ENCODE peak calls at places on chromosomes 6 and 20, in nine cellular contexts. W, F, X, G, N, D, K, S and Q are unnamed samples.

GRCh38 chr20:38987777-38988176 is 25.6 kb downstream of the DHX35 start:
- DNase-seq in W (no peak), F (no peak), X (no peak), G (no peak), N (no peak), D (no peak), K (no peak), S (no peak), Q (no peak)

GRCh38 chr20:45470262-45470931 is 844 bp downstream of the WFDC2 start:
- DNase-seq in W (peak; percentile 93), F (peak; percentile 54), X (no peak), G (no peak), N (peak; percentile 68), D (peak; percentile 78), K (peak; percentile 38), S (no peak), Q (no peak)

GRCh38 chr20:41854765-41855164 is 236.6 kb upstream of the CHD6 start:
- DNase-seq in W (no peak), F (no peak), X (no peak), G (peak; percentile 84), N (no peak), D (no peak), K (no peak), S (no peak), Q (no peak)

GRCh38 chr6:112407191-112407590 is 60.1 kb downstream of the RFPL4B start:
- DNase-seq in W (no peak), F (no peak), X (no peak), G (no peak), N (no peak), D (no peak), K (no peak), S (no peak), Q (no peak)

GRCh38 chr6:47169785-47170685 is 127.9 kb upstream of the ADGRF1 start:
- DNase-seq in W (no peak), F (no peak), X (no peak), G (peak; percentile 37), N (no peak), D (no peak), K (no peak), S (peak; percentile 47), Q (no peak)

GRCh38 chr6:51654647-51655046 is 432.8 kb downstream of the PKHD1 start:
- DNase-seq in W (no peak), F (no peak), X (no peak), G (no peak), N (no peak), D (no peak), K (no peak), S (no peak), Q (no peak)

GRCh38 chr20:3045042-3045815 is 623 bp upstream of the MRPS26 start:
- DNase-seq in W (peak; percentile 42), F (peak; percentile 87), X (no peak), G (no peak), N (peak; percentile 89), D (peak; percentile 82), K (peak; percentile 55), S (peak; percentile 86), Q (peak; percentile 90)

GRCh38 chr20:51800132-51800721 is 2.1 kb downstream of the SALL4 start:
- DNase-seq in W (peak; percentile 90), F (no peak), X (peak; percentile 12), G (no peak), N (peak; percentile 81), D (peak; percentile 85), K (peak; percentile 45), S (no peak), Q (peak; percentile 69)

GRCh38 chr6:146914563-146915483 is 289.4 kb upstream of the STXBP5 start:
- DNase-seq in W (no peak), F (peak; percentile 71), X (no peak), G (peak; percentile 88), N (no peak), D (no peak), K (no peak), S (peak; percentile 96), Q (no peak)

GRCh38 chr6:38846844-38847243 is 131.7 kb downstream of the DNAH8 start:
- DNase-seq in W (no peak), F (no peak), X (no peak), G (peak; percentile 45), N (no peak), D (no peak), K (no peak), S (peak; percentile 10), Q (no peak)

GRCh38 chr6:117290173-117290834 is 24.9 kb downstream of the VGLL2 start:
- DNase-seq in W (no peak), F (no peak), X (no peak), G (no peak), N (no peak), D (no peak), K (no peak), S (no peak), Q (no peak)

GRCh38 chr6:90328004-90328403 is 31.4 kb upstream of the BACH2 start:
- DNase-seq in W (no peak), F (no peak), X (no peak), G (peak; percentile 82), N (no peak), D (no peak), K (no peak), S (peak; percentile 39), Q (no peak)

GRCh38 chr6:42771741-42772100 is 10.1 kb upstream of the BICRAL start:
- DNase-seq in W (no peak), F (no peak), X (no peak), G (no peak), N (no peak), D (no peak), K (no peak), S (no peak), Q (no peak)

GRCh38 chr6:154986787-154987235 is 8.3 kb upstream of the TIAM2 start:
- DNase-seq in W (no peak), F (no peak), X (no peak), G (no peak), N (no peak), D (no peak), K (no peak), S (no peak), Q (no peak)

GRCh38 chr6:2733324-2733723 is 17.4 kb downstream of the MYLK4 start:
- DNase-seq in W (peak; percentile 86), F (peak; percentile 92), X (peak; percentile 8), G (peak; percentile 64), N (no peak), D (no peak), K (no peak), S (peak; percentile 23), Q (no peak)

GRCh38 chr20:58544301-58544700 is 29.1 kb upstream of the APCDD1L start:
- DNase-seq in W (no peak), F (no peak), X (no peak), G (no peak), N (no peak), D (no peak), K (no peak), S (no peak), Q (no peak)

GRCh38 chr20:62088258-62089127 is 22.8 kb upstream of the TAF4 start:
- DNase-seq in W (peak; percentile 1), F (no peak), X (no peak), G (peak; percentile 54), N (no peak), D (no peak), K (no peak), S (peak; percentile 99), Q (no peak)

GRCh38 chr6:38567436-38567835 is 72.3 kb downstream of the BTBD9 start:
- DNase-seq in W (peak; percentile 91), F (peak; percentile 75), X (no peak), G (peak; percentile 66), N (no peak), D (peak; percentile 79), K (peak; percentile 43), S (peak; percentile 93), Q (peak; percentile 13)

GRCh38 chr20:50592282-50593004 is 82.3 kb downstream of the PTPN1 start:
- DNase-seq in W (peak; percentile 65), F (no peak), X (no peak), G (no peak), N (no peak), D (no peak), K (no peak), S (no peak), Q (no peak)

GRCh38 chr20:41671143-41671542 is 53.0 kb upstream of the CHD6 start:
- DNase-seq in W (no peak), F (no peak), X (no peak), G (no peak), N (no peak), D (peak; percentile 81), K (no peak), S (no peak), Q (no peak)

GRCh38 chr6:2990179-2990931 is 9.3 kb upstream of the NQO2 start:
- DNase-seq in W (peak; percentile 78), F (no peak), X (no peak), G (no peak), N (peak; percentile 64), D (no peak), K (no peak), S (no peak), Q (no peak)

GRCh38 chr6:126804255-126805064 is 314.0 kb upstream of the RSPO3 start:
- DNase-seq in W (no peak), F (no peak), X (no peak), G (peak; percentile 61), N (no peak), D (peak; percentile 17), K (no peak), S (peak; percentile 55), Q (no peak)

GRCh38 chr6:148891027-148891783 is 144.4 kb downstream of the UST start:
- DNase-seq in W (no peak), F (no peak), X (no peak), G (no peak), N (no peak), D (no peak), K (no peak), S (no peak), Q (no peak)

GRCh38 chr20:32564440-32564839 is 20.7 kb downstream of the NOL4L start:
- DNase-seq in W (no peak), F (no peak), X (no peak), G (no peak), N (no peak), D (no peak), K (no peak), S (no peak), Q (no peak)

GRCh38 chr20:48912065-48912464 is 9.4 kb upstream of the ARFGEF2 start:
- DNase-seq in W (no peak), F (no peak), X (no peak), G (no peak), N (no peak), D (no peak), K (no peak), S (no peak), Q (no peak)

GRCh38 chr6:169145991-169146501 is 107.6 kb downstream of the THBS2 start:
- DNase-seq in W (peak; percentile 85), F (no peak), X (no peak), G (peak; percentile 38), N (no peak), D (no peak), K (no peak), S (peak; percentile 59), Q (no peak)

GRCh38 chr6:166615059-166615770 is 11.8 kb downstream of the RPS6KA2 start:
- DNase-seq in W (peak; percentile 87), F (no peak), X (no peak), G (no peak), N (peak; percentile 29), D (no peak), K (no peak), S (no peak), Q (no peak)

GRCh38 chr6:4687989-4688947 is 87.9 kb upstream of the CDYL start:
- DNase-seq in W (no peak), F (no peak), X (no peak), G (peak; percentile 79), N (no peak), D (no peak), K (no peak), S (peak; percentile 88), Q (no peak)

GRCh38 chr6:40353197-40353966 is 233.8 kb downstream of the LRFN2 start:
- DNase-seq in W (no peak), F (no peak), X (no peak), G (no peak), N (no peak), D (no peak), K (no peak), S (no peak), Q (no peak)

GRCh38 chr6:157977176-157977804 is 4.4 kb upstream of the SYNJ2 start:
- DNase-seq in W (peak; percentile 55), F (no peak), X (no peak), G (no peak), N (no peak), D (no peak), K (no peak), S (no peak), Q (no peak)

GRCh38 chr20:19952392-19952791 is 64.8 kb upstream of the NAA20 start:
- DNase-seq in W (no peak), F (no peak), X (no peak), G (peak; percentile 76), N (no peak), D (no peak), K (no peak), S (no peak), Q (no peak)